ENCODE peak calls at places on chromosome 10, in nine cellular contexts. K, R, P, M, I, E, J, Y and W are unnamed samples.

GRCh38 chr10:11876805-11877395 is 53.7 kb downstream of the PROSER2 start:
- DNase-seq in K (no peak), R (no peak), P (no peak), M (no peak), I (no peak), E (no peak), J (no peak), Y (no peak), W (no peak)

GRCh38 chr10:11353229-11353896 is 258.1 kb downstream of the USP6NL start:
- DNase-seq in K (no peak), R (no peak), P (no peak), M (no peak), I (no peak), E (no peak), J (no peak), Y (no peak), W (no peak)

GRCh38 chr10:70286616-70287015 is 2.8 kb upstream of the NPFFR1 start:
- DNase-seq in K (no peak), R (no peak), P (no peak), M (no peak), I (no peak), E (no peak), J (no peak), Y (no peak), W (no peak)

GRCh38 chr10:132392811-132393694 is 3.9 kb upstream of the PWWP2B start:
- DNase-seq in K (no peak), R (no peak), P (no peak), M (no peak), I (no peak), E (no peak), J (no peak), Y (no peak), W (peak)

GRCh38 chr10:102656026-102656425 is 11.7 kb downstream of the TRIM8 start:
- DNase-seq in K (no peak), R (no peak), P (no peak), M (no peak), I (no peak), E (no peak), J (no peak), Y (no peak), W (no peak)

GRCh38 chr10:70537398-70538194 is 59.0 kb downstream of the PALD1 start:
- DNase-seq in K (peak), R (peak), P (no peak), M (peak), I (no peak), E (no peak), J (no peak), Y (no peak), W (no peak)

GRCh38 chr10:47025540-47026300 is 114.5 kb downstream of the PTPN20 start:
- DNase-seq in K (no peak), R (no peak), P (no peak), M (no peak), I (no peak), E (peak), J (no peak), Y (no peak), W (no peak)

GRCh38 chr10:133230387-133231195 is 574 bp downstream of the UTF1 start:
- DNase-seq in K (no peak), R (peak), P (no peak), M (no peak), I (no peak), E (no peak), J (no peak), Y (no peak), W (no peak)

GRCh38 chr10:65320256-65321026 is 1605.4 kb upstream of the LRRTM3 start:
- DNase-seq in K (no peak), R (no peak), P (no peak), M (no peak), I (no peak), E (no peak), J (peak), Y (no peak), W (no peak)

GRCh38 chr10:88317099-88317498 is 266.0 kb downstream of the RNLS start:
- DNase-seq in K (no peak), R (no peak), P (no peak), M (no peak), I (no peak), E (no peak), J (no peak), Y (no peak), W (no peak)

GRCh38 chr10:114239994-114240345 is 916 bp downstream of the VWA2 start:
- DNase-seq in K (no peak), R (no peak), P (no peak), M (no peak), I (no peak), E (no peak), J (no peak), Y (no peak), W (no peak)

GRCh38 chr10:35563266-35563891 is 41.8 kb upstream of the GJD4 start:
- DNase-seq in K (peak), R (peak), P (peak), M (peak), I (peak), E (peak), J (peak), Y (peak), W (peak)

GRCh38 chr10:88890681-88891371 is 10.8 kb downstream of the STAMBPL1 start:
- DNase-seq in K (no peak), R (no peak), P (no peak), M (no peak), I (no peak), E (no peak), J (no peak), Y (no peak), W (no peak)

GRCh38 chr10:19620867-19621266 is 195.4 kb upstream of the PLXDC2 start:
- DNase-seq in K (no peak), R (no peak), P (no peak), M (no peak), I (no peak), E (no peak), J (no peak), Y (no peak), W (no peak)

GRCh38 chr10:122098924-122099323 is 110.0 kb downstream of the TACC2 start:
- DNase-seq in K (no peak), R (no peak), P (no peak), M (no peak), I (no peak), E (no peak), J (no peak), Y (no peak), W (no peak)

GRCh38 chr10:16521311-16522016 is at the start of gene C1QL3:
- DNase-seq in K (no peak), R (no peak), P (no peak), M (no peak), I (no peak), E (peak), J (no peak), Y (no peak), W (no peak)

GRCh38 chr10:32962541-32962940 is 4.5 kb upstream of the ITGB1 start:
- DNase-seq in K (no peak), R (peak), P (no peak), M (no peak), I (no peak), E (no peak), J (no peak), Y (no peak), W (peak)

GRCh38 chr10:132714096-132714721 is 71.7 kb downstream of the NKX6-2 start:
- DNase-seq in K (no peak), R (no peak), P (no peak), M (no peak), I (peak), E (no peak), J (no peak), Y (no peak), W (no peak)

GRCh38 chr10:30494558-30494957 is 60.6 kb downstream of the MAP3K8 start:
- DNase-seq in K (no peak), R (no peak), P (no peak), M (no peak), I (no peak), E (no peak), J (no peak), Y (no peak), W (peak)

GRCh38 chr10:88763441-88763840 is 3.6 kb downstream of the LIPN start:
- DNase-seq in K (no peak), R (no peak), P (no peak), M (no peak), I (no peak), E (no peak), J (no peak), Y (no peak), W (no peak)

GRCh38 chr10:23376175-23376787 is 31.7 kb upstream of the C10orf67 start:
- DNase-seq in K (no peak), R (no peak), P (no peak), M (no peak), I (no peak), E (no peak), J (no peak), Y (no peak), W (no peak)

GRCh38 chr10:122181901-122182799 is 88.9 kb upstream of the BTBD16 start:
- DNase-seq in K (no peak), R (no peak), P (peak), M (no peak), I (no peak), E (no peak), J (peak), Y (no peak), W (no peak)

GRCh38 chr10:102668312-102669110 is 24.2 kb downstream of the TRIM8 start:
- DNase-seq in K (no peak), R (no peak), P (no peak), M (no peak), I (no peak), E (no peak), J (no peak), Y (no peak), W (no peak)

GRCh38 chr10:121368347-121369025 is 229.8 kb downstream of the FGFR2 start:
- DNase-seq in K (no peak), R (no peak), P (no peak), M (peak), I (no peak), E (no peak), J (no peak), Y (no peak), W (no peak)

GRCh38 chr10:116973371-116973905 is 31.5 kb downstream of the SHTN1 start:
- DNase-seq in K (no peak), R (no peak), P (no peak), M (no peak), I (no peak), E (no peak), J (no peak), Y (no peak), W (no peak)

GRCh38 chr10:87659571-87660483 is at the start of gene PAPSS2:
- DNase-seq in K (peak), R (no peak), P (no peak), M (no peak), I (no peak), E (peak), J (peak), Y (no peak), W (peak)

GRCh38 chr10:117942261-117942660 is 104.5 kb downstream of the RAB11FIP2 start:
- DNase-seq in K (no peak), R (no peak), P (no peak), M (no peak), I (no peak), E (no peak), J (no peak), Y (no peak), W (no peak)

GRCh38 chr10:128914681-128915080 is 552.4 kb upstream of the MGMT start:
- DNase-seq in K (no peak), R (no peak), P (no peak), M (no peak), I (no peak), E (no peak), J (no peak), Y (no peak), W (no peak)

GRCh38 chr10:4353964-4354363 is 472.0 kb upstream of the AKR1E2 start:
- DNase-seq in K (peak), R (no peak), P (peak), M (no peak), I (no peak), E (no peak), J (peak), Y (no peak), W (no peak)
- TF ChIP-seq MAX in K (no peak), R (no peak), P (no peak), M (no peak), I (no peak), E (no peak), J (no peak), Y (no peak), W (no peak)

GRCh38 chr10:68105820-68106219 is 3.5 kb upstream of the MYPN start:
- DNase-seq in K (no peak), R (no peak), P (no peak), M (no peak), I (no peak), E (no peak), J (no peak), Y (no peak), W (no peak)
- H3K4me3 ChIP-seq in K (no peak), R (no peak), P (peak), M (no peak), I (no peak), E (no peak), J (no peak), Y (no peak), W (no peak)

GRCh38 chr10:90718185-90718584 is 139.7 kb downstream of the HTR7 start:
- DNase-seq in K (no peak), R (no peak), P (no peak), M (no peak), I (no peak), E (no peak), J (no peak), Y (no peak), W (no peak)
- TF ChIP-seq CTCF in K (no peak), R (no peak), P (peak), M (peak), I (no peak), E (no peak), J (no peak), Y (no peak), W (no peak)

GRCh38 chr10:2387261-2387660 is 649.9 kb upstream of the ADARB2 start:
- DNase-seq in K (no peak), R (no peak), P (no peak), M (no peak), I (no peak), E (no peak), J (no peak), Y (no peak), W (no peak)
- TF ChIP-seq MAX in K (no peak), R (no peak), P (no peak), M (no peak), I (no peak), E (no peak), J (no peak), Y (no peak), W (no peak)

GRCh38 chr10:110939419-110939818 is 20.0 kb downstream of the SHOC2 start:
- DNase-seq in K (no peak), R (no peak), P (no peak), M (no peak), I (no peak), E (no peak), J (peak), Y (no peak), W (no peak)

GRCh38 chr10:110946496-110946895 is 27.1 kb downstream of the SHOC2 start:
- DNase-seq in K (no peak), R (no peak), P (no peak), M (no peak), I (no peak), E (no peak), J (no peak), Y (no peak), W (no peak)

GRCh38 chr10:110947061-110947595 is 27.7 kb downstream of the SHOC2 start:
- DNase-seq in K (no peak), R (no peak), P (no peak), M (no peak), I (no peak), E (no peak), J (no peak), Y (no peak), W (no peak)

DNA sequence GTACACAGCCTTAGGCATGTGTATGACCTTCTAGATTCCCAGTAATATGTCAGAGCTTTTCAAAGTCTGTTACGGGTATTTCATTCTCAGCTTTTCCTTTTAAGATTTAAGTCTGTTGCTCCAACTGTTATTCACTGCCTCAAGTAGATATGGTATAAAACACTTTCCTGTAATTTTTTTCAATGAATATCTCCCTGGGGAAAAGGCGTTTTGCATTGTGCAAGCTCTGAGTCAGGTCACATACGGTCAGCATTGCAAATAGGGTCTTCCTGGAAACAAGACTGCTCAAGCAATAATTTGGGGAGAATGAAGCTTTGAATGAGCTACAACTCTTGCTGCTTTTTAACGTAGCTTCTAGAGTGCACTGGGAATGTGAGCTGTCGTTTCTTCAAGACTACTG is 25.6 kb downstream of the SHOC2 start:
- DNase-seq in K (no peak), R (no peak), P (no peak), M (no peak), I (no peak), E (no peak), J (peak), Y (no peak), W (peak)
- H3K4me3 ChIP-seq in K (no peak), R (no peak), P (no peak), M (no peak), I (no peak), E (no peak), J (no peak), Y (no peak), W (no peak)

DNA sequence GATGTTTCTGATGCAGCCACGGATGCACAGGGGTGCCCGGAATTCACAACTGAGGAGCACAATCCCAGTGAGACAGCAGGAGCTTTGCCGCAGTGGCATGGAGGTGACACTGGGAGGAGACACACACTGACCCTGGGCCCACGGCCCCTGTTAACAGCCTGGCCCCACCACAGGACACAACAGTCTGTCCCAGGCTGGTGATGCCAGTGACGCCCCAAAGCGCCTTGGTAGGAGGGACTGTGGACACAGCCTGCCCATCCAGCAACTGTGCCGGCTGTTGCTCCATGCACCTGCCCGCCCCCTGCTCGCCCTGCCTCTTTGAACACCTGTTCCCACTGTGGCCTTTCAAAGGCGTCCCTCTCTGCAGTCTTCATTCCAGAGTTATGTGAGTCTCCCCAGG is 49.8 kb downstream of the KLF6 start:
- DNase-seq in K (no peak), R (peak), P (no peak), M (peak), I (no peak), E (peak), J (no peak), Y (no peak), W (no peak)
- TF ChIP-seq CTCF in K (no peak), R (peak), P (peak), M (peak), I (peak), E (no peak), J (no peak), Y (peak), W (no peak)

GRCh38 chr10:28754930-28755718 is 77.8 kb downstream of the BAMBI start:
- DNase-seq in K (no peak), R (no peak), P (no peak), M (no peak), I (no peak), E (no peak), J (no peak), Y (no peak), W (no peak)
- TF ChIP-seq MAX in K (no peak), R (no peak), P (no peak), M (no peak), I (no peak), E (no peak), J (no peak), Y (no peak), W (no peak)